ENCODE peak calls at places on chromosomes 16 and 17, in eight cellular contexts. O is effector memory CD4-positive, alpha-beta T cell; L is caudate nucleus; T is psoas muscle; G is BE2C; V is hippocampal formation; B is progenitor cell of endocrine pancreas; Y is cardiac muscle cell. D is an unnamed sample.

GRCh38 chr16:1212616-1213194 is 12.4 kb downstream of the TPSG1 start:
- DNase-seq in O (no peak), L (no peak), T (no peak), G (no peak), V (no peak), B (no peak), Y (no peak), D (no peak)

GRCh38 chr17:64533784-64534183 is 27.0 kb downstream of the CEP95 start:
- DNase-seq in O (no peak), L (no peak), T (no peak), G (no peak), V (no peak), B (no peak), Y (no peak), D (no peak)

GRCh38 chr17:6577686-6578263 is 21.4 kb upstream of the PITPNM3 start:
- DNase-seq in O (no peak), L (no peak), T (no peak), G (no peak), V (no peak), B (no peak), Y (no peak), D (no peak)

GRCh38 chr17:58313815-58314705 is 14.5 kb downstream of the TSPOAP1 start:
- DNase-seq in O (no peak), L (no peak), T (no peak), G (no peak), V (no peak), B (no peak), Y (no peak), D (peak)

GRCh38 chr17:49576121-49576905 is 642 bp downstream of the NXPH3 start:
- DNase-seq in O (no peak), L (no peak), T (peak), G (peak), V (no peak), B (no peak), Y (peak), D (peak)

GRCh38 chr16:67393111-67393789 is at the start of gene TPPP3:
- DNase-seq in O (peak), L (peak), T (peak), G (peak), V (peak), B (peak), Y (peak), D (peak)

GRCh38 chr17:42979511-42980273 is at the start of gene PTGES3L:
- DNase-seq in O (peak), L (peak), T (peak), G (peak), V (no peak), B (peak), Y (peak), D (peak)

GRCh38 chr17:72715906-72716572 is 376.4 kb downstream of the SLC39A11 start:
- DNase-seq in O (no peak), L (no peak), T (no peak), G (no peak), V (no peak), B (no peak), Y (peak), D (no peak)

GRCh38 chr16:66658860-66659190 is 37.7 kb downstream of the CMTM4 start:
- DNase-seq in O (no peak), L (peak), T (no peak), G (no peak), V (no peak), B (no peak), Y (no peak), D (no peak)

GRCh38 chr16:3979518-3979917 is 99.0 kb upstream of the CREBBP start:
- DNase-seq in O (no peak), L (no peak), T (no peak), G (no peak), V (no peak), B (no peak), Y (no peak), D (no peak)

GRCh38 chr17:69900829-69901228 is 174.2 kb upstream of the KCNJ16 start:
- DNase-seq in O (no peak), L (no peak), T (peak), G (no peak), V (no peak), B (no peak), Y (peak), D (no peak)

GRCh38 chr17:27521281-27522027 is 65.2 kb downstream of the KSR1 start:
- DNase-seq in O (no peak), L (no peak), T (no peak), G (no peak), V (no peak), B (no peak), Y (no peak), D (peak)

GRCh38 chr17:47694818-47695663 is 1.1 kb downstream of the TBKBP1 start:
- DNase-seq in O (no peak), L (peak), T (peak), G (no peak), V (peak), B (no peak), Y (peak), D (peak)

GRCh38 chr17:64178011-64178825 is 48.3 kb upstream of the ERN1 start:
- DNase-seq in O (no peak), L (no peak), T (no peak), G (peak), V (no peak), B (no peak), Y (no peak), D (peak)

GRCh38 chr17:2792541-2793169 is 3.6 kb upstream of the RAP1GAP2 start:
- DNase-seq in O (peak), L (no peak), T (no peak), G (no peak), V (no peak), B (no peak), Y (no peak), D (no peak)

GRCh38 chr16:30546115-30546514 is 11.5 kb upstream of the ZNF747 start:
- DNase-seq in O (no peak), L (peak), T (no peak), G (no peak), V (no peak), B (no peak), Y (no peak), D (no peak)

GRCh38 chr16:50273888-50274770 is 7.8 kb downstream of the ADCY7 start:
- DNase-seq in O (peak), L (no peak), T (peak), G (peak), V (no peak), B (no peak), Y (no peak), D (no peak)

GRCh38 chr17:50534222-50534978 is 1.9 kb downstream of the EPN3 start:
- DNase-seq in O (no peak), L (no peak), T (no peak), G (no peak), V (no peak), B (no peak), Y (no peak), D (no peak)

GRCh38 chr17:14923981-14924380 is 341.1 kb downstream of the PMP22 start:
- DNase-seq in O (no peak), L (no peak), T (no peak), G (no peak), V (no peak), B (no peak), Y (peak), D (no peak)

GRCh38 chr17:81044428-81044763 is 9.4 kb downstream of the BAIAP2 start:
- DNase-seq in O (no peak), L (no peak), T (no peak), G (no peak), V (no peak), B (no peak), Y (no peak), D (no peak)

GRCh38 chr17:19664821-19665181 is 16.2 kb downstream of the ALDH3A2 start:
- DNase-seq in O (no peak), L (no peak), T (no peak), G (no peak), V (no peak), B (no peak), Y (no peak), D (no peak)

GRCh38 chr16:68893710-68894705 is 50.7 kb downstream of the TANGO6 start:
- DNase-seq in O (no peak), L (no peak), T (no peak), G (no peak), V (no peak), B (peak), Y (peak), D (peak)

GRCh38 chr17:27390540-27390939 is 65.7 kb upstream of the KSR1 start:
- DNase-seq in O (no peak), L (no peak), T (no peak), G (no peak), V (no peak), B (no peak), Y (no peak), D (no peak)

GRCh38 chr17:15233022-15233805 is 31.9 kb downstream of the PMP22 start:
- DNase-seq in O (no peak), L (no peak), T (peak), G (no peak), V (peak), B (no peak), Y (peak), D (no peak)

GRCh38 chr17:1294157-1294717 is 14.8 kb downstream of the TRARG1 start:
- DNase-seq in O (peak), L (no peak), T (no peak), G (no peak), V (no peak), B (no peak), Y (no peak), D (no peak)

GRCh38 chr16:75398333-75398732 is 35.0 kb downstream of the CFDP1 start:
- DNase-seq in O (no peak), L (no peak), T (no peak), G (no peak), V (no peak), B (no peak), Y (peak), D (no peak)

GRCh38 chr17:81233811-81234505 is 4.9 kb downstream of the TEPSIN start:
- DNase-seq in O (no peak), L (no peak), T (no peak), G (no peak), V (no peak), B (no peak), Y (no peak), D (no peak)

GRCh38 chr17:58403312-58403711 is 14.0 kb downstream of the RNF43 start:
- DNase-seq in O (no peak), L (no peak), T (no peak), G (no peak), V (no peak), B (no peak), Y (peak), D (no peak)

GRCh38 chr16:2748757-2749455 is 3.5 kb upstream of the SRRM2 start:
- DNase-seq in O (no peak), L (no peak), T (no peak), G (no peak), V (no peak), B (no peak), Y (no peak), D (no peak)

GRCh38 chr17:18246880-18247612 is 11.5 kb downstream of the FLII start:
- DNase-seq in O (no peak), L (no peak), T (peak), G (peak), V (no peak), B (no peak), Y (peak), D (peak)

GRCh38 chr17:9769036-9769695 is 22.2 kb downstream of the DHRS7C start:
- DNase-seq in O (no peak), L (no peak), T (no peak), G (no peak), V (no peak), B (no peak), Y (no peak), D (no peak)

GRCh38 chr16:68379472-68380347 is 68.6 kb downstream of the SMPD3 start:
- DNase-seq in O (no peak), L (no peak), T (no peak), G (no peak), V (no peak), B (no peak), Y (no peak), D (peak)

GRCh38 chr17:5883775-5884665 is 186.2 kb upstream of the WSCD1 start:
- DNase-seq in O (no peak), L (no peak), T (no peak), G (no peak), V (no peak), B (no peak), Y (no peak), D (no peak)

GRCh38 chr17:19304209-19304608 is 58.3 kb downstream of the B9D1 start:
- DNase-seq in O (no peak), L (no peak), T (peak), G (no peak), V (peak), B (no peak), Y (peak), D (no peak)

GRCh38 chr16:72561-73537 is at the start of gene RHBDF1:
- DNase-seq in O (no peak), L (no peak), T (peak), G (peak), V (no peak), B (peak), Y (peak), D (no peak)

GRCh38 chr16:84283314-84284167 is 11.1 kb upstream of the WFDC1 start:
- DNase-seq in O (no peak), L (no peak), T (no peak), G (no peak), V (no peak), B (no peak), Y (no peak), D (no peak)